ENCODE peak calls at places on chromosomes 7 and 10, in eight cellular contexts. C is effector memory CD4-positive, alpha-beta T cell; F is AG08396; R is upper lobe of right lung; U is stimulated activated effector memory CD8-positive, alpha-beta T cell treated with anti-CD3 and anti-CD28 coated beads, Interleukin-12 subunit alpha, Interleukin-12 subunit beta, amount 100 ng/mL, for 72 hours; V is neural crest cell; J is SHP77; B is activated T-cell treated with anti-CD3 and anti-CD28 coated beads, Interleukin-2, amount 50 U/mL, for 72 hours. L is an unnamed sample.

GRCh38 chr10:128043259-128044045 is 82.8 kb downstream of the MKI67 start:
- DNase-seq in C (no peak), F (no peak), R (no peak), U (no peak), V (no peak), J (no peak), B (no peak), L (no peak)

GRCh38 chr7:36490335-36490940 is 100.8 kb downstream of the ANLN start:
- DNase-seq in C (no peak), F (no peak), R (no peak), U (no peak), V (no peak), J (no peak), B (no peak), L (no peak)

GRCh38 chr10:4617626-4618025 is 208.4 kb upstream of the AKR1E2 start:
- DNase-seq in C (no peak), F (no peak), R (no peak), U (no peak), V (no peak), J (no peak), B (no peak), L (no peak)

GRCh38 chr7:89826574-89826973 is 327.7 kb upstream of the STEAP1 start:
- DNase-seq in C (no peak), F (no peak), R (no peak), U (no peak), V (no peak), J (no peak), B (no peak), L (no peak)

GRCh38 chr10:74854610-74855009 is 28.2 kb downstream of the KAT6B start:
- DNase-seq in C (no peak), F (no peak), R (no peak), U (no peak), V (no peak), J (no peak), B (no peak), L (no peak)

GRCh38 chr10:13720699-13721098 is 133.9 kb downstream of the PRPF18 start:
- DNase-seq in C (no peak), F (no peak), R (no peak), U (no peak), V (no peak), J (no peak), B (no peak), L (no peak)

GRCh38 chr7:5396999-5397656 is 26.5 kb downstream of the TNRC18 start:
- DNase-seq in C (peak; percentile 85), F (peak; percentile 93), R (peak; percentile 98), U (peak; percentile 73), V (no peak), J (peak; percentile 97), B (peak; percentile 93), L (peak; percentile 86)

GRCh38 chr7:133735222-133735621 is 391.9 kb upstream of the LRGUK start:
- DNase-seq in C (no peak), F (peak; percentile 22), R (no peak), U (no peak), V (no peak), J (no peak), B (no peak), L (no peak)

GRCh38 chr7:40604601-40605438 is 470.0 kb downstream of the SUGCT start:
- DNase-seq in C (no peak), F (peak; percentile 66), R (peak; percentile 81), U (no peak), V (peak; percentile 56), J (peak; percentile 29), B (peak; percentile 22), L (no peak)

GRCh38 chr7:75965617-75966016 is 28.8 kb downstream of the TMEM120A start:
- DNase-seq in C (no peak), F (no peak), R (no peak), U (no peak), V (no peak), J (no peak), B (no peak), L (no peak)

GRCh38 chr7:27176343-27176731 is 2.2 kb upstream of the HOXA10 start:
- DNase-seq in C (no peak), F (no peak), R (no peak), U (no peak), V (no peak), J (no peak), B (no peak), L (no peak)

GRCh38 chr10:128077155-128077875 is 48.9 kb downstream of the MKI67 start:
- DNase-seq in C (no peak), F (no peak), R (peak; percentile 51), U (no peak), V (no peak), J (no peak), B (no peak), L (no peak)

GRCh38 chr10:14822879-14823755 is 14.7 kb downstream of the CDNF start:
- DNase-seq in C (no peak), F (peak; percentile 43), R (no peak), U (no peak), V (no peak), J (no peak), B (peak; percentile 40), L (no peak)

GRCh38 chr7:158979023-158979529 is 122.7 kb downstream of the DYNC2I1 start:
- DNase-seq in C (no peak), F (no peak), R (no peak), U (no peak), V (no peak), J (no peak), B (no peak), L (no peak)

GRCh38 chr10:131726460-131726861 is 174.3 kb upstream of the PPP2R2D start:
- DNase-seq in C (no peak), F (no peak), R (peak; percentile 82), U (no peak), V (peak; percentile 54), J (peak; percentile 37), B (no peak), L (no peak)

GRCh38 chr10:77111611-77112550 is 525.7 kb downstream of the KCNMA1 start:
- DNase-seq in C (no peak), F (peak; percentile 69), R (no peak), U (no peak), V (peak; percentile 37), J (no peak), B (peak; percentile 20), L (no peak)

GRCh38 chr10:33241351-33241750 is 93.1 kb downstream of the NRP1 start:
- DNase-seq in C (no peak), F (no peak), R (no peak), U (no peak), V (no peak), J (no peak), B (no peak), L (no peak)

GRCh38 chr7:141700848-141701371 is 1.1 kb downstream of the DENND11 start:
- DNase-seq in C (no peak), F (peak; percentile 29), R (no peak), U (no peak), V (no peak), J (no peak), B (peak; percentile 13), L (no peak)

GRCh38 chr10:11720260-11720741 is 21.9 kb upstream of the ECHDC3 start:
- DNase-seq in C (no peak), F (no peak), R (no peak), U (no peak), V (no peak), J (no peak), B (no peak), L (no peak)

GRCh38 chr10:22624289-22624738 is 90.1 kb downstream of the PIP4K2A start:
- DNase-seq in C (no peak), F (peak; percentile 28), R (no peak), U (no peak), V (no peak), J (no peak), B (no peak), L (no peak)

L was measured in activated T-helper 1 cell treated with Interleukin-2 at 50 U/mL for 16 hours.